ENCODE peak calls at places on chromosomes 2 and 18, in nine cellular contexts. One of them, this sample, is unnamed.

GRCh38 chr2:119771331-119771730 is 11.6 kb downstream of the PTPN4 start:
- DNase-seq in endothelial cell of umbilical vein: peak; percentile 44
- DNase-seq in IMR-90: no peak
- DNase-seq in transverse colon: no peak
- DNase-seq in adrenal gland: no peak
- DNase-seq in prostate gland: no peak
- DNase-seq in spleen: no peak
- DNase-seq in A549: no peak
- DNase-seq in ovary: no peak
- DNase-seq in this sample: no peak

GRCh38 chr2:176554107-176555048 is 285.1 kb downstream of the MTX2 start:
- DNase-seq in endothelial cell of umbilical vein: peak; percentile 89
- DNase-seq in IMR-90: peak; percentile 52
- DNase-seq in transverse colon: peak; percentile 25
- DNase-seq in adrenal gland: peak; percentile 59
- DNase-seq in prostate gland: no peak
- DNase-seq in spleen: no peak
- DNase-seq in A549: peak; percentile 69
- DNase-seq in ovary: peak; percentile 36
- DNase-seq in this sample: peak; percentile 12

GRCh38 chr18:76795981-76796380 is 26.4 kb upstream of the ZNF236 start:
- DNase-seq in endothelial cell of umbilical vein: no peak
- DNase-seq in IMR-90: no peak
- DNase-seq in transverse colon: no peak
- DNase-seq in adrenal gland: no peak
- DNase-seq in prostate gland: no peak
- DNase-seq in spleen: no peak
- DNase-seq in A549: no peak
- DNase-seq in ovary: no peak
- DNase-seq in this sample: no peak

GRCh38 chr2:105765415-105766299 is 20.9 kb downstream of the NCK2 start:
- DNase-seq in endothelial cell of umbilical vein: no peak
- DNase-seq in IMR-90: no peak
- DNase-seq in transverse colon: no peak
- DNase-seq in adrenal gland: no peak
- DNase-seq in prostate gland: peak; percentile 22
- DNase-seq in spleen: no peak
- DNase-seq in A549: no peak
- DNase-seq in ovary: no peak
- DNase-seq in this sample: no peak

GRCh38 chr2:68185541-68186164 is 28.0 kb downstream of the PNO1 start:
- DNase-seq in endothelial cell of umbilical vein: peak; percentile 37
- DNase-seq in IMR-90: peak; percentile 34
- DNase-seq in transverse colon: peak; percentile 46
- DNase-seq in adrenal gland: peak; percentile 46
- DNase-seq in prostate gland: no peak
- DNase-seq in spleen: no peak
- DNase-seq in A549: peak; percentile 81
- DNase-seq in ovary: no peak
- DNase-seq in this sample: no peak

GRCh38 chr2:20184067-20184938 is 40.6 kb downstream of the SDC1 start:
- DNase-seq in endothelial cell of umbilical vein: no peak
- DNase-seq in IMR-90: peak; percentile 77
- DNase-seq in transverse colon: no peak
- DNase-seq in adrenal gland: peak; percentile 46
- DNase-seq in prostate gland: no peak
- DNase-seq in spleen: peak; percentile 36
- DNase-seq in A549: peak; percentile 90
- DNase-seq in ovary: no peak
- DNase-seq in this sample: no peak

GRCh38 chr2:38444247-38444646 is 67.2 kb upstream of the ATL2 start:
- DNase-seq in endothelial cell of umbilical vein: no peak
- DNase-seq in IMR-90: peak; percentile 43
- DNase-seq in transverse colon: no peak
- DNase-seq in adrenal gland: no peak
- DNase-seq in prostate gland: no peak
- DNase-seq in spleen: no peak
- DNase-seq in A549: no peak
- DNase-seq in ovary: no peak
- DNase-seq in this sample: no peak

GRCh38 chr2:190649035-190649797 is at the start of gene NAB1:
- DNase-seq in endothelial cell of umbilical vein: peak; percentile 61
- DNase-seq in IMR-90: peak; percentile 44
- DNase-seq in transverse colon: peak; percentile 55
- DNase-seq in adrenal gland: peak; percentile 57
- DNase-seq in prostate gland: peak; percentile 25
- DNase-seq in spleen: peak; percentile 95
- DNase-seq in A549: peak; percentile 52
- DNase-seq in ovary: peak; percentile 76
- DNase-seq in this sample: peak; percentile 25

DNA sequence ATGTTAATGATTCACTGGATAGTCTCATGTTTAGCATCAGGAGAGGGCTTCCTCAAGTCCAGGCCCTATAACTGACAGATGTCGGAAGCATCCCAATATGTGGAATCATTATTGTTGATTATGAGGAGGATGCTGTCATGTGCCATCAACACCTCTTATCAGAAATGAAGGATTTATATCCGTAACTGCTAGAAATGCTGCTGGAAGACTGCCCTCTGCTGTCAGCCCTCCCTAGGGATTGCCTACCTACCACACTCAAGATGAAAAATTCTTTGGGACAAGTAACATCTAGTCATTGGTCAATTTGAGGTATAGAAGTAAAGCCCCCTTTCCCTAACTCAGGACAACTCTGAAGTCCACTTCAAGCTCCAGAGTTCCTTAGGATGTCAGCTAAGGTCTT is 1166.5 kb upstream of the NXPH2 start:
- DNase-seq in endothelial cell of umbilical vein: peak; percentile 12
- DNase-seq in IMR-90: no peak
- DNase-seq in transverse colon: no peak
- DNase-seq in adrenal gland: no peak
- DNase-seq in prostate gland: no peak
- DNase-seq in spleen: no peak
- DNase-seq in A549: no peak
- DNase-seq in ovary: no peak
- DNase-seq in this sample: no peak
- H3K4me3 ChIP-seq in endothelial cell of umbilical vein: no peak overlapping the region
- H3K4me3 ChIP-seq in IMR-90: no peak overlapping the region
- H3K4me3 ChIP-seq in transverse colon: no peak overlapping the region
- H3K4me3 ChIP-seq in adrenal gland: no peak overlapping the region
- H3K4me3 ChIP-seq in prostate gland: no peak overlapping the region
- H3K4me3 ChIP-seq in spleen: no peak overlapping the region
- H3K4me3 ChIP-seq in A549: no peak overlapping the region
- H3K4me3 ChIP-seq in ovary: no peak overlapping the region
- H3K4me3 ChIP-seq in this sample: no peak overlapping the region

GRCh38 chr18:3652380-3653262 is 202.6 kb downstream of the TGIF1 start:
- DNase-seq in endothelial cell of umbilical vein: peak; percentile 97
- DNase-seq in IMR-90: peak; percentile 99
- DNase-seq in transverse colon: peak; percentile 70
- DNase-seq in adrenal gland: peak; percentile 91
- DNase-seq in prostate gland: peak; percentile 55
- DNase-seq in spleen: no peak
- DNase-seq in A549: peak; percentile 99
- DNase-seq in ovary: peak; percentile 51
- DNase-seq in this sample: no peak

GRCh38 chr18:3653859-3654441 is 204.0 kb downstream of the TGIF1 start:
- DNase-seq in endothelial cell of umbilical vein: no peak
- DNase-seq in IMR-90: no peak
- DNase-seq in transverse colon: no peak
- DNase-seq in adrenal gland: no peak
- DNase-seq in prostate gland: no peak
- DNase-seq in spleen: no peak
- DNase-seq in A549: peak; percentile 46
- DNase-seq in ovary: peak; percentile 25
- DNase-seq in this sample: no peak

GRCh38 chr18:3654442-3655253 is 204.7 kb downstream of the TGIF1 start:
- DNase-seq in endothelial cell of umbilical vein: no peak
- DNase-seq in IMR-90: no peak
- DNase-seq in transverse colon: no peak
- DNase-seq in adrenal gland: peak; percentile 65
- DNase-seq in prostate gland: no peak
- DNase-seq in spleen: no peak
- DNase-seq in A549: no peak
- DNase-seq in ovary: no peak
- DNase-seq in this sample: no peak

GRCh38 chr18:3655254-3655554 is 205.2 kb downstream of the TGIF1 start:
- DNase-seq in endothelial cell of umbilical vein: no peak
- DNase-seq in IMR-90: no peak
- DNase-seq in transverse colon: no peak
- DNase-seq in adrenal gland: no peak
- DNase-seq in prostate gland: no peak
- DNase-seq in spleen: no peak
- DNase-seq in A549: no peak
- DNase-seq in ovary: no peak
- DNase-seq in this sample: no peak

DNA sequence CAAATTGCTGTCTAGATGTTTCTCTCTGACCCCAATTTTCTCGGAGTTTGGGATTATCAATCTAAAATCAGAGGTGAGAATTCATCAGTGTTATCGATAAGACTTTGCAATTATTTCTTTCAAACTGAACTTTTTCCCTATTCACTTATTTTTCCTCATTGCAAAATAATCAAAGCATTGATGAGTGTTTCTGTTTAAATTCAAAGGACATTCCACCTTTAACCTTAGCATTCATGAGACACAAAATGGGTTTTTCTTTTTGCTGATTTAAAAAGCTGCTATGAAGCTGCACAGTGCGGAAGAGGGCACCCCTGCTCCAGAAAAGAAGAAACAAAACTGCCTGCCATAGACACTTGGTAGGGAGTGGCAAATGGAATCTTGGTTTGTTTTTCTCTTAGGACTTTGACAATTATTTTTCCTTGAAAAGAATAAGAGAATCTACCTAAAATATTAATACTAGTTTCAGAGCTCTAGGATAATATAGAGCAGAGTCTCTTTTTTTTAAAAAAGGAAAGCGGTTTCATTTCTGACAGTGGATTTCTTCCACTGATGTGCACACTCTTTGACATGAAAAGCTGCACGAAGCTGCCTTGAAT is 203.4 kb downstream of the TGIF1 start:
- DNase-seq in endothelial cell of umbilical vein: no peak
- DNase-seq in IMR-90: no peak
- DNase-seq in transverse colon: no peak
- DNase-seq in adrenal gland: no peak
- DNase-seq in prostate gland: no peak
- DNase-seq in spleen: no peak
- DNase-seq in A549: peak; percentile 54
- DNase-seq in ovary: no peak
- DNase-seq in this sample: no peak
- TF ChIP-seq POLR2A in endothelial cell of umbilical vein: no peak
- TF ChIP-seq POLR2A in IMR-90: no peak
- TF ChIP-seq POLR2A in transverse colon: no peak
- TF ChIP-seq POLR2A in adrenal gland: no peak
- TF ChIP-seq POLR2A in prostate gland: no peak
- TF ChIP-seq POLR2A in spleen: no peak
- TF ChIP-seq POLR2A in A549: no peak
- TF ChIP-seq POLR2A in ovary: no peak
- TF ChIP-seq POLR2A in this sample: no peak

GRCh38 chr18:36157441-36157840 is 27.7 kb downstream of the ELP2 start:
- DNase-seq in endothelial cell of umbilical vein: no peak
- DNase-seq in IMR-90: peak; percentile 41
- DNase-seq in transverse colon: no peak
- DNase-seq in adrenal gland: no peak
- DNase-seq in prostate gland: no peak
- DNase-seq in spleen: no peak
- DNase-seq in A549: no peak
- DNase-seq in ovary: no peak
- DNase-seq in this sample: no peak

GRCh38 chr18:36155960-36156757 is 26.5 kb downstream of the ELP2 start:
- DNase-seq in endothelial cell of umbilical vein: no peak
- DNase-seq in IMR-90: peak; percentile 70
- DNase-seq in transverse colon: no peak
- DNase-seq in adrenal gland: no peak
- DNase-seq in prostate gland: no peak
- DNase-seq in spleen: no peak
- DNase-seq in A549: no peak
- DNase-seq in ovary: no peak
- DNase-seq in this sample: no peak

GRCh38 chr18:36152781-36153180 is 23.1 kb downstream of the ELP2 start:
- DNase-seq in endothelial cell of umbilical vein: no peak
- DNase-seq in IMR-90: peak; percentile 15
- DNase-seq in transverse colon: no peak
- DNase-seq in adrenal gland: no peak
- DNase-seq in prostate gland: no peak
- DNase-seq in spleen: no peak
- DNase-seq in A549: no peak
- DNase-seq in ovary: no peak
- DNase-seq in this sample: no peak

GRCh38 chr18:36153203-36153602 is 23.5 kb downstream of the ELP2 start:
- DNase-seq in endothelial cell of umbilical vein: no peak
- DNase-seq in IMR-90: peak; percentile 97
- DNase-seq in transverse colon: no peak
- DNase-seq in adrenal gland: no peak
- DNase-seq in prostate gland: no peak
- DNase-seq in spleen: no peak
- DNase-seq in A549: no peak
- DNase-seq in ovary: no peak
- DNase-seq in this sample: no peak

DNA sequence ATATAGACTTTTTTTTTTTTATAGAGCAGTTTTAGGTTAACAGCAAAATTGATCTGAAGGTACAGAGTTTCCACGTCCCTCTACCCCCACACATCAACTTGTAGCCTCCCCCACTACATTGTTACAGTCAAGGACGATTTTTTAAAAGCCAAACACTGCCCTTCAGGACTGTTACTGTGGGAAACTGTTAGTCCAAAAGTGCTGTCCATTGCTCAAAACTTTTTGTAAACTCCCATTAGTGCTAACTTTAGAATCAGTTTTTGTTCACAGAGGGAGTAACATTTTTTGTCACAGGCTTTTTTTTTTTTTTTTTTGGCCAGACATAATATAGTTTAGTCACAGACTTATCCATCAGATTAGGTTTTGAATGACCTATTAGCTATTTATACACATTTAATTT is 24.1 kb downstream of the ELP2 start:
- DNase-seq in endothelial cell of umbilical vein: no peak
- DNase-seq in IMR-90: peak; percentile 13
- DNase-seq in transverse colon: no peak
- DNase-seq in adrenal gland: no peak
- DNase-seq in prostate gland: no peak
- DNase-seq in spleen: no peak
- DNase-seq in A549: no peak
- DNase-seq in ovary: no peak
- DNase-seq in this sample: no peak
- H3K27ac ChIP-seq in endothelial cell of umbilical vein: no peak overlapping the region
- H3K27ac ChIP-seq in IMR-90: peak overlapping the region; percentile 97
- H3K27ac ChIP-seq in transverse colon: no peak overlapping the region
- H3K27ac ChIP-seq in adrenal gland: no peak overlapping the region
- H3K27ac ChIP-seq in prostate gland: no peak overlapping the region
- H3K27ac ChIP-seq in spleen: no peak overlapping the region
- H3K27ac ChIP-seq in A549: no peak overlapping the region
- H3K27ac ChIP-seq in ovary: no peak overlapping the region
- H3K27ac ChIP-seq in this sample: peak overlapping the region; percentile 69

GRCh38 chr2:127419112-127419430 is 844 bp downstream of the PROC start:
- DNase-seq in endothelial cell of umbilical vein: no peak
- DNase-seq in IMR-90: no peak
- DNase-seq in transverse colon: no peak
- DNase-seq in adrenal gland: no peak
- DNase-seq in prostate gland: no peak
- DNase-seq in spleen: no peak
- DNase-seq in A549: no peak
- DNase-seq in ovary: no peak
- DNase-seq in this sample: no peak

GRCh38 chr2:127418300-127419111 is at the start of gene PROC:
- DNase-seq in endothelial cell of umbilical vein: no peak
- DNase-seq in IMR-90: no peak
- DNase-seq in transverse colon: no peak
- DNase-seq in adrenal gland: no peak
- DNase-seq in prostate gland: no peak
- DNase-seq in spleen: no peak
- DNase-seq in A549: no peak
- DNase-seq in ovary: no peak
- DNase-seq in this sample: no peak

GRCh38 chr2:127421116-127421800 is 3.0 kb downstream of the PROC start:
- DNase-seq in endothelial cell of umbilical vein: no peak
- DNase-seq in IMR-90: no peak
- DNase-seq in transverse colon: no peak
- DNase-seq in adrenal gland: no peak
- DNase-seq in prostate gland: no peak
- DNase-seq in spleen: no peak
- DNase-seq in A549: no peak
- DNase-seq in ovary: no peak
- DNase-seq in this sample: no peak

GRCh38 chr2:127419448-127420038 is 1.3 kb downstream of the PROC start:
- DNase-seq in endothelial cell of umbilical vein: no peak
- DNase-seq in IMR-90: no peak
- DNase-seq in transverse colon: no peak
- DNase-seq in adrenal gland: peak; percentile 17
- DNase-seq in prostate gland: no peak
- DNase-seq in spleen: no peak
- DNase-seq in A549: no peak
- DNase-seq in ovary: no peak
- DNase-seq in this sample: no peak

DNA sequence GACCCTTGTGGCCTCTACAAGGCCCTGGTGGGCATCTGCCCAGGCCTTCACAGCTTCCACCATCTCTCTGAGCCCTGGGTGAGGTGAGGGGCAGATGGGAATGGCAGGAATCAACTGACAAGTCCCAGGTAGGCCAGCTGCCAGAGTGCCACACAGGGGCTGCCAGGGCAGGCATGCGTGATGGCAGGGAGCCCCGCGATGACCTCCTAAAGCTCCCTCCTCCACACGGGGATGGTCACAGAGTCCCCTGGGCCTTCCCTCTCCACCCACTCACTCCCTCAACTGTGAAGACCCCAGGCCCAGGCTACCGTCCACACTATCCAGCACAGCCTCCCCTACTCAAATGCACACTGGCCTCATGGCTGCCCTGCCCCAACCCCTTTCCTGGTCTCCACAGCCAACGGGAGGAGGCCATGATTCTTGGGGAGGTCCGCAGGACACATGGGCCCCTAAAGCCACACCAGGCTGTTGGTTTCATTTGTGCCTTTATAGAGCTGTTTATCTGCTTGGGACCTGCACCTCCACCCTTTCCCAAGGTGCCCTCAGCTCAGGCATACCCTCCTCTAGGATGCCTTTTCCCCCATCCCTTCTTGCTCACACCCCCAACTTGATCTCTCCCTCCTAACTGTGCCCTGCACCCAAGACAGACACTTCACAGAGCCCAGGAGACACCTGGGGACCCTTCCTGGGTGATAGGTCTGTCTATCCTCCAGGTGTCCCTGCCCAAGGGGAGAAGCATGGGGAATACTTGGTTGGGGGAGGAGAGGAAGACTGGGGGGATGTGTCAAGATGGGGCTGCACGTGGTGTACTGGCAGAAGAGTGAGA is 2.0 kb downstream of the PROC start:
- DNase-seq in endothelial cell of umbilical vein: no peak
- DNase-seq in IMR-90: no peak
- DNase-seq in transverse colon: no peak
- DNase-seq in adrenal gland: peak; percentile 9
- DNase-seq in prostate gland: no peak
- DNase-seq in spleen: no peak
- DNase-seq in A549: no peak
- DNase-seq in ovary: no peak
- DNase-seq in this sample: no peak
- H3K4me3 ChIP-seq in endothelial cell of umbilical vein: no peak overlapping the region
- H3K4me3 ChIP-seq in IMR-90: no peak overlapping the region
- H3K4me3 ChIP-seq in transverse colon: no peak overlapping the region
- H3K4me3 ChIP-seq in adrenal gland: no peak overlapping the region
- H3K4me3 ChIP-seq in prostate gland: no peak overlapping the region
- H3K4me3 ChIP-seq in spleen: no peak overlapping the region
- H3K4me3 ChIP-seq in A549: no peak overlapping the region
- H3K4me3 ChIP-seq in ovary: no peak overlapping the region
- H3K4me3 ChIP-seq in this sample: no peak overlapping the region